ENCODE peak calls at places on chromosomes 2 and 18, in four cellular contexts. One of them, this sample, is unnamed.

GRCh38 chr2:71640459-71640858 is 187.1 kb downstream of the DYSF start:
- DNase-seq in IMR-90: no peak
- DNase-seq in H1: no peak
- DNase-seq in H9: no peak
- DNase-seq in this sample: no peak

GRCh38 chr2:211367711-211368110 is 811.3 kb downstream of the CPS1 start:
- DNase-seq in H1: no peak
- DNase-seq in IMR-90: no peak
- DNase-seq in H9: no peak
- DNase-seq in this sample: peak

GRCh38 chr18:57466745-57467144 is 31.6 kb downstream of the ONECUT2 start:
- DNase-seq in IMR-90: no peak
- DNase-seq in H9: peak
- DNase-seq in H1: no peak
- DNase-seq in this sample: peak

GRCh38 chr2:127155901-127156300 is 48.9 kb upstream of the BIN1 start:
- DNase-seq in IMR-90: peak
- DNase-seq in H9: no peak
- DNase-seq in H1: no peak
- DNase-seq in this sample: no peak

GRCh38 chr18:9361191-9361590 is 26.6 kb downstream of the TWSG1 start:
- DNase-seq in IMR-90: no peak
- DNase-seq in H1: no peak
- DNase-seq in H9: no peak
- DNase-seq in this sample: no peak

GRCh38 chr18:10457798-10458197 is 3.4 kb downstream of the APCDD1 start:
- DNase-seq in IMR-90: peak
- DNase-seq in H9: no peak
- DNase-seq in H1: no peak
- DNase-seq in this sample: no peak

GRCh38 chr2:67524236-67524635 is 127.1 kb downstream of the ETAA1 start:
- DNase-seq in IMR-90: no peak
- DNase-seq in H1: no peak
- DNase-seq in H9: no peak
- DNase-seq in this sample: no peak

GRCh38 chr2:170486730-170487129 is 228.4 kb upstream of the SP5 start:
- DNase-seq in H9: no peak
- DNase-seq in H1: no peak
- DNase-seq in IMR-90: no peak
- DNase-seq in this sample: no peak

GRCh38 chr2:217465136-217465535 is 537.7 kb downstream of the TNS1 start:
- DNase-seq in H1: no peak
- DNase-seq in IMR-90: no peak
- DNase-seq in H9: no peak
- DNase-seq in this sample: no peak

GRCh38 chr2:70357076-70358071 is 55.5 kb upstream of the FAM136A start:
- DNase-seq in IMR-90: no peak
- DNase-seq in H1: no peak
- DNase-seq in H9: no peak
- DNase-seq in this sample: peak

GRCh38 chr2:231364961-231365810 is 30.3 kb upstream of the B3GNT7 start:
- DNase-seq in IMR-90: peak
- DNase-seq in H1: no peak
- DNase-seq in H9: no peak
- DNase-seq in this sample: peak

GRCh38 chr18:42052137-42052708 is 97.2 kb downstream of the PIK3C3 start:
- DNase-seq in H1: no peak
- DNase-seq in H9: no peak
- DNase-seq in IMR-90: peak
- DNase-seq in this sample: peak

GRCh38 chr18:9827856-9828793 is 57.6 kb upstream of the TXNDC2 start:
- DNase-seq in H9: no peak
- DNase-seq in H1: no peak
- DNase-seq in IMR-90: peak
- DNase-seq in this sample: no peak

GRCh38 chr2:239724194-239724849 is 300.8 kb downstream of the NDUFA10 start:
- DNase-seq in H9: peak
- DNase-seq in H1: no peak
- DNase-seq in IMR-90: no peak
- DNase-seq in this sample: no peak

GRCh38 chr2:205889073-205889472 is 196.9 kb downstream of the INO80D start:
- DNase-seq in IMR-90: peak
- DNase-seq in H9: no peak
- DNase-seq in H1: no peak
- DNase-seq in this sample: no peak

GRCh38 chr2:8453904-8454302 is 228.0 kb upstream of the ID2 start:
- DNase-seq in IMR-90: peak
- DNase-seq in H1: no peak
- DNase-seq in H9: no peak
- DNase-seq in this sample: peak

GRCh38 chr18:12376034-12376717 is 851 bp downstream of the AFG3L2 start:
- DNase-seq in H1: no peak
- DNase-seq in H9: no peak
- DNase-seq in IMR-90: no peak
- DNase-seq in this sample: peak

GRCh38 chr2:202883987-202884675 is 12.6 kb upstream of the ICA1L start:
- DNase-seq in IMR-90: peak
- DNase-seq in H1: no peak
- DNase-seq in H9: no peak
- DNase-seq in this sample: peak

GRCh38 chr2:39657538-39657937 is 8.2 kb upstream of the TMEM178A start:
- DNase-seq in H1: no peak
- DNase-seq in H9: no peak
- DNase-seq in IMR-90: no peak
- DNase-seq in this sample: no peak
- H3K56ac ChIP-seq in H1: no peak
- H3K56ac ChIP-seq in H9: no peak
- H3K56ac ChIP-seq in IMR-90: no peak
- H3K56ac ChIP-seq in this sample: no peak

GRCh38 chr18:6498265-6498664 is 83.6 kb upstream of the L3MBTL4 start:
- DNase-seq in IMR-90: no peak
- DNase-seq in H9: no peak
- DNase-seq in H1: no peak
- DNase-seq in this sample: no peak
- H3K56ac ChIP-seq in IMR-90: no peak
- H3K56ac ChIP-seq in H9: no peak
- H3K56ac ChIP-seq in H1: no peak
- H3K56ac ChIP-seq in this sample: no peak

DNA sequence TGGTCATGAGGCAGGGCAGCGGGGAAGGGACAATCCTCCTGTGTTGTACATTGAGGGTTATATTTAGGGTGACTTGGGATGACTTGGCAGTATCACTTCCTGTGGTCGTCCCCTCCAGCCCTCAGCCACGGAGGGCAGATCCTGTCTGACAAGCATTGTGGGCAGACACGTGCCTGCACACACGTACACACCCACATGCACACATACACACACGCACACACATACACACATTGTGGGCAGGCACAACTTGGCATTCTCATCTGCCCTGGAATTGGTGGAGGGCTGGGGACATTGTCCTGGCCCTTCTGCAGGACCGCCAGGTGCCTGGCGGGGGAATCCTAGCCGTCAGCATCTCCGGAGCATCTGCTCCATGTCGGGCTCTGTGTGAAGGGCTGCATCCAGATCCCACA is 47.6 kb downstream of the ODC1 start:
- DNase-seq in IMR-90: no peak
- DNase-seq in H9: no peak
- DNase-seq in H1: no peak
- DNase-seq in this sample: no peak
- H3K56ac ChIP-seq in IMR-90: no peak
- H3K56ac ChIP-seq in H9: no peak
- H3K56ac ChIP-seq in H1: no peak
- H3K56ac ChIP-seq in this sample: no peak

DNA sequence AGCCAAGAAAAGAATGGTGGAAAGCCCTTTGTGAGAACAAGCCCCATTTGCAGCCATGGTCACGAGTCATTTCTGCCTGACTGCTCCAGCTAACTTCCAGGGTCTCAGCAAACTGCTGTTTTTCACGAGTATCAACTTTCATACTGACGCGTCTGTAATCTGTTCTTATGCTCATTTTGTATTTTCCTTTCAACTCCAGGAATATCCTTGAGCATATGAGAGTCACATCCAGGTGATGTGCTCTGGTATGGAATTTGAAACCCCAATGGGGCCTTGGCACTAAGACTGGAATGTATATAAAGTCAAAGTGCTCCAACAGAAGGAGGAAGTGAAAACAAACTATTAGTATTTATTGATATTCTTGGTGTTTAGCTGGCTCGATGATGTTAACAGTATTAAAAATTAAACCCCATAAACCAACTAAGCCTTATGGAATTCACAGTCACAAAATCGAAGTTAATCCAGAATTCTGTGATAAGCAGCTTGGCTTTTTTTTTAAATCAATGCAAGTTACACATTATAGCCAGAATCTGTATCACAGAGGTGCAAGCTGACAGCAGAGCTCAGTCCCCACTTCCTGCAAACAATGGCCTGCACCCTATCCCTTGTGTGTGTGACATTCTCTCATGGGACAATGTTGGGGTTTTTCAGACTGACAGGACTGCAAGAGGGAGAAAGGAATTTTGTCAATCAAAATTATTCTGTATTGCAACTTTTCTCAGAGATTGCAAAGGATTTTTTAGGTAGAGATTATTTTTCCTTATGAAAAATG is 26.1 kb downstream of the SLC14A1 start:
- DNase-seq in H1: no peak
- DNase-seq in H9: no peak
- DNase-seq in IMR-90: peak
- DNase-seq in this sample: no peak
- H3K56ac ChIP-seq in H1: no peak
- H3K56ac ChIP-seq in H9: no peak
- H3K56ac ChIP-seq in IMR-90: no peak
- H3K56ac ChIP-seq in this sample: no peak

DNA sequence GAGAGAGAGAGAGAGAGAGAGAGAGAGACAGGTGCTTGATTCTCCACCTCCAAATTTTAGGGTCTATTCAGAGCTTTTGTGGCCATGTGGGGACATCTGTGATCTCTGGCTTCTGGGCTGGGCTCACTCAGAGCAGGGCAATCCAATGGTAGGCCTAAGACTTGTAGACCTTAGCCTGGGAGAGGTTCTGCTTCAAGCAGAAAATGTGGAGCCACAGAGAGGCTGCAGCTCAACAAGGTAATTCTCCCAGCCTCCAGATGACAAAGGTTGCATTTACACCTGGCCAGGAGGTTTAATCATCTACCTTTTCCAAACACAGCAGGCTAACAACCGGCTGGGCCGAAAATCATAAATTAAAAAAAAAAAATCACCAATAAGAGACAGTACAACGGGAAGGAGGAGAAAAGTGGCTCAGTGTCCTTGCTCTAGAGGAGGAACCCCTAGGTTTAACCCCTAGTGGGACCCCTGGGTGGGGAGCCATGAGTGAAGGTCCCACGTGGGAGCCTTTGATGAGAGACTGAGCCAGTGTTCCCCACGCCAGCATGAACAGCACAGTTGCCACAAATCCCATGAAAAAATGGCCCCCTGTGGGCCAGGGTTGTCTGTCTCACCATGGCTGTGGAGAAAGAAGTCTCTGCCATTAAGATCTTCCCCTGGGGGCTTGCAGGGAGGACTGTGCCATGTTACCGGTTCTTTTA is 124.0 kb upstream of the GATA6 start:
- DNase-seq in H1: no peak
- DNase-seq in IMR-90: no peak
- DNase-seq in H9: no peak
- DNase-seq in this sample: no peak
- H3K56ac ChIP-seq in H1: no peak
- H3K56ac ChIP-seq in IMR-90: no peak
- H3K56ac ChIP-seq in H9: no peak
- H3K56ac ChIP-seq in this sample: peak

GRCh38 chr2:215466097-215466909 is 30.4 kb upstream of the FN1 start:
- DNase-seq in IMR-90: peak
- DNase-seq in H1: no peak
- DNase-seq in H9: no peak
- DNase-seq in this sample: no peak
- H3K56ac ChIP-seq in IMR-90: no peak
- H3K56ac ChIP-seq in H1: no peak
- H3K56ac ChIP-seq in H9: no peak
- H3K56ac ChIP-seq in this sample: no peak

DNA sequence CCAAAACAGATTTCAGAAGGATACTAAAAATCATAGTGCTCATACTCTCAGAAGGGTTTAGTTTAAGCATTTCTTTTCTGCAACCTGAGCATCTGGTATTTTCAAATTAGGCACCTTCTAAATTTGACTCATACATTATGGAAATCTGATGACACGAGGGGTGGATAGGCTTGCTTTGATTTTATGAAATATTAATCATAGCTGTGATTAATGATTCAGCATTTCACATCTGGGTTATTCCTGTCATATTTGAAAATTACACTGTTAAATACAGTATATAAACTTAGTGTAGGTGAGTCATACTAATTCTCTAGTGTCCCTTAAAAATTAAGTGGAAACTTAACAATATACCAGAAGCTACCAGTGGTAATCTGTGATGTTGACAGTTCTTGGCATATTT is 47.7 kb downstream of the MRPS9 start:
- DNase-seq in IMR-90: no peak
- DNase-seq in H1: no peak
- DNase-seq in H9: no peak
- DNase-seq in this sample: no peak
- H3K56ac ChIP-seq in IMR-90: no peak
- H3K56ac ChIP-seq in H1: no peak
- H3K56ac ChIP-seq in H9: no peak
- H3K56ac ChIP-seq in this sample: no peak